ENCODE peak calls at places on chromosomes 7 and 10, in seven cellular contexts. F is nephron progenitor cell; U is GM12865; V is activated CD4-positive, alpha-beta T cell treated with anti-CD3 and anti-CD28 coated beads for 24 hours; O is RPMI8226; E is NCI-H2081; W is T-helper 2 cell. D is an unnamed sample.

GRCh38 chr7:35513192-35513591 is 181.7 kb downstream of the HERPUD2 start:
- DNase-seq in V (no peak), E (no peak), O (no peak), U (no peak), W (no peak), F (no peak), D (no peak)

GRCh38 chr10:77419056-77419455 is 218.6 kb downstream of the KCNMA1 start:
- DNase-seq in V (no peak), U (no peak), W (no peak), E (no peak), F (no peak), O (no peak), D (no peak)

GRCh38 chr7:30705596-30705995 is 23.3 kb upstream of the CRHR2 start:
- DNase-seq in F (no peak), U (no peak), O (no peak), E (no peak), V (no peak), W (no peak), D (no peak)

GRCh38 chr10:64573625-64574325 is 1052.6 kb downstream of the REEP3 start:
- DNase-seq in V (no peak), U (no peak), W (no peak), O (no peak), F (no peak), E (no peak), D (no peak)

GRCh38 chr7:76008156-76008687 is 13.8 kb upstream of the TMEM120A start:
- DNase-seq in F (no peak), U (peak; percentile 54), O (no peak), V (no peak), E (no peak), W (no peak), D (no peak)

GRCh38 chr10:92087750-92088395 is 164.3 kb downstream of the BTAF1 start:
- DNase-seq in U (peak; percentile 91), V (peak; percentile 28), E (peak; percentile 78), F (peak; percentile 51), O (peak; percentile 84), W (no peak), D (peak; percentile 34)

GRCh38 chr10:104197364-104197763 is 34.8 kb downstream of the CFAP43 start:
- DNase-seq in F (no peak), O (no peak), W (no peak), E (peak; percentile 4), U (no peak), V (no peak), D (no peak)

GRCh38 chr7:936131-937054 is 18.1 kb downstream of the ADAP1 start:
- DNase-seq in O (no peak), F (no peak), U (peak; percentile 96), V (no peak), E (no peak), W (no peak), D (no peak)

GRCh38 chr10:124935946-124936345 is 6.0 kb upstream of the ZRANB1 start:
- DNase-seq in W (no peak), E (no peak), U (no peak), O (no peak), V (no peak), F (no peak), D (no peak)

GRCh38 chr10:101529207-101529606 is 58.9 kb downstream of the POLL start:
- DNase-seq in O (no peak), V (no peak), E (no peak), W (no peak), U (no peak), F (no peak), D (no peak)

GRCh38 chr7:55513849-55514248 is 58.5 kb downstream of the VOPP1 start:
- DNase-seq in W (no peak), F (no peak), U (peak; percentile 71), O (no peak), E (no peak), V (no peak), D (no peak)

GRCh38 chr10:93403741-93404354 is 78.3 kb downstream of the MYOF start:
- DNase-seq in V (no peak), O (no peak), W (no peak), E (no peak), U (no peak), F (no peak), D (no peak)

GRCh38 chr7:30731619-30732018 is 20.3 kb upstream of the INMT start:
- DNase-seq in V (no peak), O (no peak), F (no peak), W (no peak), E (no peak), U (no peak), D (no peak)

GRCh38 chr10:101867931-101868330 is 24.3 kb upstream of the KCNIP2 start:
- DNase-seq in F (no peak), U (no peak), W (no peak), O (no peak), E (no peak), V (no peak), D (no peak)

GRCh38 chr10:129888784-129889616 is 75.1 kb downstream of the EBF3 start:
- DNase-seq in O (peak; percentile 8), F (peak; percentile 84), V (peak; percentile 33), E (no peak), U (peak; percentile 26), W (no peak), D (no peak)

GRCh38 chr10:126969310-126969709 is 64.1 kb downstream of the DOCK1 start:
- DNase-seq in O (peak; percentile 34), V (no peak), U (no peak), E (no peak), W (no peak), F (no peak), D (peak; percentile 10)

GRCh38 chr10:102644066-102644645 is at the start of gene TRIM8:
- DNase-seq in O (peak; percentile 66), W (peak; percentile 24), U (peak; percentile 76), E (peak; percentile 38), V (no peak), F (peak; percentile 66), D (peak; percentile 59)

GRCh38 chr7:91570600-91570999 is 306.4 kb downstream of the FZD1 start:
- DNase-seq in E (no peak), U (no peak), V (no peak), W (no peak), O (no peak), F (no peak), D (no peak)

GRCh38 chr7:85111761-85112160 is 75.1 kb downstream of the SEMA3D start:
- DNase-seq in V (no peak), E (no peak), W (no peak), U (no peak), F (no peak), O (no peak), D (no peak)

GRCh38 chr10:113232928-113233511 is 283.0 kb downstream of the TCF7L2 start:
- DNase-seq in F (no peak), V (no peak), O (peak; percentile 12), W (no peak), U (peak; percentile 43), E (no peak), D (no peak)

GRCh38 chr7:86939197-86939814 is 120.1 kb downstream of the ELAPOR2 start:
- DNase-seq in V (no peak), O (peak; percentile 76), E (peak; percentile 75), W (no peak), U (peak; percentile 80), F (peak; percentile 39), D (peak; percentile 66)

GRCh38 chr7:123397746-123398145 is 136.6 kb downstream of the IQUB start:
- DNase-seq in E (no peak), V (no peak), F (no peak), W (no peak), U (no peak), O (no peak), D (no peak)

GRCh38 chr7:112192236-112193154 is 13.7 kb downstream of the DOCK4 start:
- DNase-seq in E (no peak), O (no peak), V (no peak), F (no peak), U (no peak), W (no peak), D (no peak)

GRCh38 chr7:21828846-21829245 is 116.9 kb downstream of the CDCA7L start:
- DNase-seq in V (no peak), U (peak; percentile 2), W (no peak), E (peak; percentile 0), O (no peak), F (no peak), D (no peak)

GRCh38 chr10:98528166-98528784 is 81.5 kb upstream of the HPS1 start:
- DNase-seq in U (no peak), F (no peak), E (no peak), W (no peak), V (no peak), O (no peak), D (no peak)

GRCh38 chr7:86469680-86470295 is 173.9 kb upstream of the GRM3 start:
- DNase-seq in F (peak; percentile 72), W (no peak), V (peak; percentile 19), O (peak; percentile 81), E (peak; percentile 88), U (peak; percentile 83), D (peak; percentile 41)

GRCh38 chr10:126585249-126585986 is 85.1 kb downstream of the C10orf90 start:
- DNase-seq in O (no peak), U (no peak), V (no peak), F (no peak), W (no peak), E (no peak), D (no peak)

GRCh38 chr7:27774717-27775328 is 34.9 kb downstream of the TAX1BP1 start:
- DNase-seq in U (no peak), F (no peak), W (no peak), O (peak; percentile 13), E (no peak), V (no peak), D (no peak)

GRCh38 chr7:82507365-82507975 is 63.9 kb upstream of the CACNA2D1 start:
- DNase-seq in O (peak; percentile 7), U (no peak), F (no peak), W (no peak), V (no peak), E (peak; percentile 79), D (no peak)

GRCh38 chr7:86252406-86252805 is 391.3 kb upstream of the GRM3 start:
- DNase-seq in U (no peak), O (no peak), F (no peak), E (no peak), W (no peak), V (no peak), D (no peak)

GRCh38 chr10:20855398-20856038 is 41.6 kb downstream of the NEBL start:
- DNase-seq in F (no peak), V (no peak), O (no peak), W (no peak), E (no peak), U (no peak), D (no peak)

GRCh38 chr7:155896531-155897263 is 84.4 kb upstream of the SHH start:
- DNase-seq in E (no peak), F (no peak), U (no peak), W (no peak), O (no peak), V (no peak), D (no peak)

GRCh38 chr7:66707825-66708224 is 32.7 kb upstream of the RABGEF1 start:
- DNase-seq in W (no peak), E (no peak), V (no peak), O (no peak), F (no peak), U (no peak), D (no peak)